ENCODE peak calls at places on chromosomes 16 and 17, in five cellular contexts. B is IMR-90, F is vagina, Z is stomach, G is H1. I is an unnamed sample.

GRCh38 chr16:16890964-16891363 is 512.0 kb downstream of the NPIPA7 start:
- DNase-seq in B (no peak), F (peak), Z (no peak), G (no peak), I (no peak)

GRCh38 chr17:37446027-37446426 is 39.3 kb downstream of the TADA2A start:
- DNase-seq in B (no peak), F (no peak), Z (no peak), G (no peak), I (no peak)

GRCh38 chr17:37764383-37764782 is 19.5 kb upstream of the HNF1B start:
- DNase-seq in B (no peak), F (no peak), Z (no peak), G (no peak), I (no peak)

GRCh38 chr16:19439483-19439882 is 21.8 kb downstream of the TMC5 start:
- DNase-seq in B (no peak), F (no peak), Z (no peak), G (no peak), I (no peak)

GRCh38 chr17:58764373-58764772 is 8.7 kb downstream of the PPM1E start:
- DNase-seq in B (no peak), F (no peak), Z (no peak), G (no peak), I (no peak)

GRCh38 chr17:19338031-19338990 is 24.2 kb downstream of the B9D1 start:
- DNase-seq in B (peak), F (no peak), Z (peak), G (peak), I (peak)

GRCh38 chr17:65259281-65259680 is 122.1 kb downstream of the RGS9 start:
- DNase-seq in B (no peak), F (no peak), Z (no peak), G (no peak), I (no peak)

GRCh38 chr16:88464447-88465318 is 11.6 kb downstream of the ZFPM1 start:
- DNase-seq in B (no peak), F (no peak), Z (no peak), G (no peak), I (no peak)

GRCh38 chr16:57624806-57625500 is 3.5 kb upstream of the ADGRG1 start:
- DNase-seq in B (no peak), F (no peak), Z (no peak), G (no peak), I (no peak)

GRCh38 chr16:64829678-64830077 is 292.2 kb downstream of the CDH11 start:
- DNase-seq in B (no peak), F (no peak), Z (no peak), G (no peak), I (no peak)

GRCh38 chr17:32398946-32399345 is 45.4 kb upstream of the PSMD11 start:
- DNase-seq in B (no peak), F (no peak), Z (no peak), G (no peak), I (no peak)

GRCh38 chr17:32396343-32396742 is 46.4 kb downstream of the ZNF207 start:
- DNase-seq in B (no peak), F (no peak), Z (no peak), G (no peak), I (no peak)

GRCh38 chr17:32388613-32389459 is 38.9 kb downstream of the ZNF207 start:
- DNase-seq in B (no peak), F (no peak), Z (no peak), G (no peak), I (no peak)

DNA sequence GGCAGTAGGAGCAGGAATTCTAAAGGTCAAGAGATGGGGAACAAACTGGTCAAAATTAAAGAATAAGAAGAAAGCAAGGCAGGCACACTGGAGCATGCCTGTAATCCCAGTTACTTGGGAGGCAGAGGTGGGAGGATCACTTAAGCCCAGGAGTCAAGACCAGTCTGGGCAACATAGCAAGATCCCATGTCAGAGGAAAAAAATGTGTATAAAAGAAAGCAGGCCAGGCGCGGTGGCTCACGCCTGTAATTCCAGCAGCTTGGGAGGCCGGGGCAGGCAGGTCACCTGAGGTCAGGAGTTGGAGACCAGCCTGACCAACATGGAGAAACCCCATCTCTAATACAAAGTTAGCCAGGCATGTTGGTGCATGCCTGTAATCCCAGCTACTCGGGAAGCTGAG is 43.9 kb downstream of the ZNF207 start:
- DNase-seq in B (no peak), F (no peak), Z (no peak), G (no peak), I (no peak)
- H3K27ac ChIP-seq in B (no peak), F (no peak), Z (no peak), G (no peak), I (no peak)

GRCh38 chr17:16181581-16181980 is 33.8 kb downstream of the NCOR1 start:
- DNase-seq in B (no peak), F (no peak), Z (no peak), G (no peak), I (no peak)
- H3K4me3 ChIP-seq in B (no peak), F (no peak), Z (no peak), G (no peak), I (no peak)

DNA sequence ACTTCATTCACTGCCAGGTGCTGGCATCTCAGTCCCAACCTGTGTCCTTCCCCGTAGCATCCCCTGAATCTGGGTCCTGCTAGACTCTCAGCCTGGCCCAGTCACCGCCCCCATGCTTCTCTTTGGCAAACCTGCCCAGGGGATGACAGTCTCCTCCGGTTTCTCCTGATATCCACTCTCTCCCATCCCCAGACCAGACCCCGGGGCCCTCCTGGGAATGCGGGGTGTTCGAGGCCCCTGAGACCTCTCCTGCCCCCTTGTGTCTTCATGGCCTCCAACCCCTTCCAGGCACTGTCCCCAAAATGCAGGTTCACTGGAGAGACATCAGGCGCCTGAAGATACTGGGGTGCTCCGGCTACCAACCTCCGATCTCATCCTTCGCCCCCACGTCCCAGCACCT is 544 bp downstream of the STX1B start:
- DNase-seq in B (no peak), F (no peak), Z (no peak), G (peak), I (no peak)
- TF ChIP-seq CTCF in B (no peak), F (no peak), Z (no peak), G (peak), I (no peak)

GRCh38 chr17:265726-266125 is 84.3 kb upstream of the DOC2B start:
- DNase-seq in B (no peak), F (no peak), Z (peak), G (peak), I (no peak)

GRCh38 chr17:261640-262039 is 80.2 kb upstream of the DOC2B start:
- DNase-seq in B (no peak), F (no peak), Z (no peak), G (no peak), I (no peak)

GRCh38 chr17:260944-261343 is 79.5 kb upstream of the DOC2B start:
- DNase-seq in B (no peak), F (no peak), Z (no peak), G (peak), I (no peak)

GRCh38 chr17:263773-264172 is 82.3 kb upstream of the DOC2B start:
- DNase-seq in B (no peak), F (no peak), Z (no peak), G (peak), I (no peak)

DNA sequence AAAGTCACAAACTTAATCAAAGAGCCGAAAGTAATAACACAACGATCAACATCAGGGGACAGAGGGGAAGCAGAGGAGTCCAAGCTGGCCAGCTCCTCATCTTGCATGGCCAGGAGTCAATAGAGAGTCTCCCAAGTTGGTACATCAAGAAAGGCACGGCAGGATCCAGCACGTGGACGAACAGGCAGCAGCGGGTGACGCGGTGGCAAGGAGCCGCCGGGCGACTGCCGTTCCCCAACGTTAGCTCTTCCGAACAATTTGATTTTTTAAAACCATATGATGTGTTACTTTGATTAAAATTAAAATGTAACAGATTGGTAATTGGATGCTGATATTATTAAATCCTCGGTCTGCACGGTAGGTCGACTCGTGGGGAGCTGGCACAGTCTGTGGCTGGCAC is 81.8 kb upstream of the DOC2B start:
- DNase-seq in B (no peak), F (no peak), Z (peak), G (no peak), I (no peak)
- H3K27ac ChIP-seq in B (no peak), F (no peak), Z (no peak), G (no peak), I (no peak)

GRCh38 chr16:85437161-85438052 is 175.7 kb upstream of the GSE1 start:
- DNase-seq in B (no peak), F (no peak), Z (peak), G (no peak), I (peak)
- H3K4me3 ChIP-seq in B (no peak), F (peak), Z (peak), G (peak), I (no peak)

GRCh38 chr17:42009170-42009569 is 8.1 kb downstream of the DNAJC7 start:
- DNase-seq in B (no peak), F (no peak), Z (no peak), G (no peak), I (no peak)
- TF ChIP-seq CTCF in B (peak), F (no peak), Z (no peak), G (peak), I (no peak)

GRCh38 chr16:72848045-72848410 is 199.9 kb downstream of the ZFHX3 start:
- DNase-seq in B (no peak), F (no peak), Z (no peak), G (no peak), I (no peak)
- H3K27ac ChIP-seq in B (no peak), F (peak), Z (peak), G (no peak), I (peak)

DNA sequence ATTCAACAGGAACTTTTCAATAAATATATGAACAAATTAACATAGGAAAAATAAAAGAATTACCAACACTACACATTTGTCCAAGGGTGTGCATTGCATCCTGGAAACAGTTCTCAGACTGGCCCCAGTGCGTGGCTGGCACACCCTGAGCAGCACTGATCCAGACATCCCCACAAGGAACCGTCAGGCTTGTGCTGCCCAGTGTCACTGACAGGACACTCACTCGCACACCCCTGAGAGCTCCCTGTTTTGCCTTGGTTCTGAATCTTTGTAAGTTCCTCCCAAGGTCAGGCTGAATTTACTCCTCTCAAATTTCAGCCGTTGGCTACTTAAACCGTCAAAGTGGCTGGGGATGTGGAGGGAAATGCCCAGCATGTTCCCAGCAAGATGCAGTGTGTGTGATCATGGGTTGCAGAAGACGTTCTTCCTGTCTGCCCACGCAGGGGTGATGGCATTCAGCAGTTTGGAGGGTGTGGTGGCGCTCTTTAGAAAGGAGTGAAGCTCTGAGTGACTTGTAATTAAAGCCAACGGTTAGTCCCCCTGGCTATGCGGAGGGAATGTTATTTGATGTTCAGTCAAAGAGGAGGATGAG is 1.7 kb downstream of the MT2A start:
- DNase-seq in B (peak), F (no peak), Z (peak), G (no peak), I (peak)
- H3K4me3 ChIP-seq in B (peak), F (peak), Z (peak), G (peak), I (no peak)

GRCh38 chr17:1907216-1907631 is 77.4 kb downstream of the RPA1 start:
- DNase-seq in B (no peak), F (no peak), Z (no peak), G (no peak), I (no peak)
- TF ChIP-seq CTCF in B (no peak), F (no peak), Z (no peak), G (no peak), I (no peak)

GRCh38 chr16:70661534-70661917 is 15.2 kb downstream of the IL34 start:
- DNase-seq in B (no peak), F (no peak), Z (no peak), G (no peak), I (no peak)
- H3K27ac ChIP-seq in B (no peak), F (peak), Z (no peak), G (no peak), I (no peak)

I was measured in lung.